ENCODE peak calls at places on chromosomes 5 and 9, in eight cellular contexts. X, V, M, R, P, J, Y and H are unnamed samples.

GRCh38 chr9:90966475-90967150 is 165.0 kb downstream of the SYK start:
- DNase-seq in X (no peak), V (no peak), M (no peak), R (no peak), P (peak; percentile 71), J (no peak), Y (no peak), H (peak; percentile 45)

GRCh38 chr9:123568691-123569342 is 212.8 kb downstream of the CRB2 start:
- DNase-seq in X (no peak), V (no peak), M (no peak), R (peak; percentile 93), P (no peak), J (no peak), Y (peak; percentile 75), H (peak; percentile 74)

GRCh38 chr5:144004146-144004545 is 166.3 kb downstream of the YIPF5 start:
- DNase-seq in X (no peak), V (no peak), M (no peak), R (no peak), P (no peak), J (no peak), Y (no peak), H (no peak)

GRCh38 chr9:20804476-20805253 is 120.6 kb downstream of the FOCAD start:
- DNase-seq in X (no peak), V (no peak), M (no peak), R (peak; percentile 56), P (no peak), J (no peak), Y (peak; percentile 22), H (no peak)

GRCh38 chr5:107719207-107719606 is 48.5 kb upstream of the EFNA5 start:
- DNase-seq in X (peak; percentile 56), V (no peak), M (no peak), R (no peak), P (no peak), J (no peak), Y (no peak), H (no peak)

GRCh38 chr9:81627481-81627880 is 61.9 kb downstream of the TLE1 start:
- DNase-seq in X (no peak), V (no peak), M (no peak), R (no peak), P (peak; percentile 48), J (no peak), Y (no peak), H (no peak)

GRCh38 chr5:31133488-31133887 is 60.0 kb upstream of the CDH6 start:
- DNase-seq in X (no peak), V (no peak), M (no peak), R (peak; percentile 94), P (peak; percentile 74), J (peak; percentile 25), Y (peak; percentile 88), H (no peak)

GRCh38 chr9:4519604-4520003 is 29.3 kb downstream of the SLC1A1 start:
- DNase-seq in X (no peak), V (no peak), M (no peak), R (no peak), P (peak; percentile 16), J (no peak), Y (no peak), H (no peak)

GRCh38 chr5:150780816-150781221 is 2.3 kb downstream of the SMIM3 start:
- DNase-seq in X (no peak), V (peak; percentile 84), M (no peak), R (no peak), P (peak; percentile 90), J (no peak), Y (no peak), H (peak; percentile 92)

GRCh38 chr5:68114641-68115040 is 100.9 kb upstream of the PIK3R1 start:
- DNase-seq in X (no peak), V (no peak), M (no peak), R (no peak), P (peak; percentile 68), J (no peak), Y (no peak), H (peak; percentile 81)

GRCh38 chr5:15008476-15008875 is 136.9 kb upstream of the ANKH start:
- DNase-seq in X (peak; percentile 98), V (peak; percentile 94), M (no peak), R (peak; percentile 81), P (peak; percentile 99), J (peak; percentile 95), Y (peak; percentile 20), H (peak; percentile 96)

GRCh38 chr9:87336914-87337333 is 160.7 kb upstream of the DAPK1 start:
- DNase-seq in X (no peak), V (peak; percentile 24), M (no peak), R (peak; percentile 94), P (peak; percentile 73), J (peak; percentile 10), Y (peak; percentile 93), H (peak; percentile 61)

GRCh38 chr5:172881691-172882370 is 47.8 kb downstream of the ERGIC1 start:
- DNase-seq in X (no peak), V (no peak), M (peak; percentile 4), R (no peak), P (no peak), J (no peak), Y (no peak), H (peak; percentile 67)

GRCh38 chr9:111013707-111014106 is 24.6 kb downstream of the LPAR1 start:
- DNase-seq in X (no peak), V (no peak), M (no peak), R (no peak), P (no peak), J (no peak), Y (no peak), H (no peak)

GRCh38 chr9:33023661-33024060 is 1.4 kb upstream of the DNAJA1 start:
- DNase-seq in X (no peak), V (no peak), M (no peak), R (no peak), P (peak; percentile 63), J (no peak), Y (no peak), H (no peak)

GRCh38 chr9:33024126-33024965 is 727 bp upstream of the DNAJA1 start:
- DNase-seq in X (no peak), V (peak; percentile 32), M (no peak), R (peak; percentile 35), P (peak; percentile 24), J (no peak), Y (no peak), H (peak; percentile 64)

GRCh38 chr9:33022755-33023154 is 2.3 kb upstream of the DNAJA1 start:
- DNase-seq in X (no peak), V (no peak), M (no peak), R (no peak), P (no peak), J (no peak), Y (no peak), H (no peak)

GRCh38 chr9:33019797-33020196 is 5.3 kb upstream of the DNAJA1 start:
- DNase-seq in X (no peak), V (no peak), M (no peak), R (no peak), P (no peak), J (no peak), Y (no peak), H (no peak)

GRCh38 chr9:33022303-33022702 is 2.8 kb upstream of the DNAJA1 start:
- DNase-seq in X (no peak), V (no peak), M (no peak), R (no peak), P (no peak), J (no peak), Y (no peak), H (no peak)
- H3K4me3 ChIP-seq in X (no peak overlapping the region), V (no peak overlapping the region), M (no peak overlapping the region), R (no peak overlapping the region), P (no peak overlapping the region), J (no peak overlapping the region), Y (peak overlapping the region; percentile 19), H (no peak overlapping the region)

GRCh38 chr9:128788445-128788844 is 1.4 kb downstream of the TBC1D13 start:
- DNase-seq in X (no peak), V (no peak), M (no peak), R (no peak), P (no peak), J (no peak), Y (no peak), H (no peak)
- H3K4me3 ChIP-seq in X (no peak overlapping the region), V (no peak overlapping the region), M (no peak overlapping the region), R (peak overlapping the region; percentile 86), P (peak overlapping the region; percentile 97), J (peak overlapping the region; percentile 75), Y (peak overlapping the region; percentile 97), H (peak overlapping the region; percentile 94)

DNA sequence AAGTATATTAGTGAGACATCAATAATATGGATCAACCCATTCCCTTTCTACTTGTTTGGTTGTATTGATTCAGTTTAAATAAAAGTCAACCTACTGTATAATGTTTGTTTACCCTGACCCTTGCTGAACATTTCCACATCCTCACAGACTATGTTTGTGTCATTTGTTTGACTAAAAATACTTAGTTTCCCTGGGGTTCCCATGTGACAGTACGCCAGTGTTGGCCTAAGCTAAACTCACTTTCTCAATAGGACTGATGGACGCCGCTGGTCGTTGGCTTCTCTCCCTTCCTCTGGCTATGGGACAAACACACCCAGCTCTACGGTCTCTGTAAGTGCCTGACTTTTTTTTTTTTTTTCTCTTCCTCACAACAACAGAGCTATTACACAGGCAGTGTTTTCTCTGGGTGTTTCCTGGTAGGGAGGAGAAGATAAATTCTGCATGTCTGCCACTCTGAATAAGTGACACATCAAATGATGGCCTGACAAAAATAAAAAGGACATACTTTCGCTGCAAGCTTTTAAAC is 101.2 kb downstream of the CD180 start:
- DNase-seq in X (peak; percentile 79), V (peak; percentile 70), M (no peak), R (no peak), P (no peak), J (no peak), Y (no peak), H (peak; percentile 20)
- H3K4me3 ChIP-seq in X (peak overlapping the region; percentile 48), V (no peak overlapping the region), M (no peak overlapping the region), R (no peak overlapping the region), P (no peak overlapping the region), J (no peak overlapping the region), Y (peak overlapping the region; percentile 46), H (no peak overlapping the region)

GRCh38 chr5:36643162-36643561 is 36.8 kb downstream of the SLC1A3 start:
- DNase-seq in X (no peak), V (no peak), M (no peak), R (no peak), P (no peak), J (no peak), Y (no peak), H (no peak)

GRCh38 chr5:36647046-36647445 is 40.6 kb downstream of the SLC1A3 start:
- DNase-seq in X (no peak), V (no peak), M (no peak), R (no peak), P (no peak), J (no peak), Y (no peak), H (no peak)

GRCh38 chr5:36648426-36648825 is 42.0 kb downstream of the SLC1A3 start:
- DNase-seq in X (no peak), V (no peak), M (no peak), R (no peak), P (no peak), J (no peak), Y (no peak), H (no peak)

GRCh38 chr5:36644727-36645126 is 38.3 kb downstream of the SLC1A3 start:
- DNase-seq in X (no peak), V (no peak), M (no peak), R (no peak), P (no peak), J (no peak), Y (no peak), H (no peak)

DNA sequence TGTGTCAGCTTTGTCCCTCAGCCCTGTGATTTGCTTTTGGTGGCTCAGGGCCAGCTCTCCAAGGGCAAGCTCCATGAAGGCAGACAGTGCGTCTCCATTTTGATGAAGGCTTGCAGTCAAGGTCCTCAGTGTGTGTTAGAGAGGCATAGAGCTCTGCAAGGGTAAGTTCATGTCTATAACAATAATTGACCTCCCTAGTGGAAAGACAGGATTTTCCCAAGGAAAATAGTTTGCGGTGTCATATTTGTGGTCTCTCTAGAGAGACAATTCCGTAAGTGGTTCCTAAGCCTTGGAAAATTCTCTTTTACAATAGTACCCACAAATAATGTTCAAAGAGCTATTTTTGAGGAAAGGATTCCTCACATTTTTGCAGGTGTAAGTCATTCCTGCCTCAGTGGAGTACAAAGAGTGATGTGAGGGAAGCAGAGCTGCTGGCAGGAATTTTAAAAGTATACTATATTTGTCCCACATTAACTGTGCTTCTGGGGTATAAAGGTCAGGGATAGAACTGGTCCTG is 40.2 kb downstream of the SLC1A3 start:
- DNase-seq in X (no peak), V (no peak), M (no peak), R (no peak), P (no peak), J (no peak), Y (no peak), H (no peak)
- H3K4me3 ChIP-seq in X (no peak overlapping the region), V (no peak overlapping the region), M (no peak overlapping the region), R (no peak overlapping the region), P (no peak overlapping the region), J (no peak overlapping the region), Y (no peak overlapping the region), H (no peak overlapping the region)